ENCODE peak calls at places on chromosomes 1 and 21, in four cellular contexts. H, O, Z and E are unnamed samples.

GRCh38 chr1:113255038-113255727 is 135.1 kb upstream of the MAGI3 start:
- DNase-seq in H (no peak), O (peak), Z (no peak), E (no peak)

GRCh38 chr1:37448691-37449417 is 25.5 kb upstream of the ZC3H12A start:
- DNase-seq in H (no peak), O (no peak), Z (no peak), E (no peak)

GRCh38 chr1:170063109-170063826 is 11.2 kb downstream of the KIFAP3 start:
- DNase-seq in H (no peak), O (peak), Z (no peak), E (no peak)

GRCh38 chr1:97726386-97726785 is 194.4 kb downstream of the DPYD start:
- DNase-seq in H (no peak), O (no peak), Z (no peak), E (no peak)

GRCh38 chr1:42739753-42740700 is at the start of gene CLDN19:
- DNase-seq in H (peak), O (peak), Z (no peak), E (peak)

GRCh38 chr1:5371270-5371669 is 621.0 kb downstream of the NPHP4 start:
- DNase-seq in H (no peak), O (no peak), Z (no peak), E (no peak)

GRCh38 chr1:204493882-204494280 is 724 bp downstream of the PIK3C2B start:
- DNase-seq in H (peak), O (peak), Z (no peak), E (no peak)

GRCh38 chr1:204583909-204584632 is 67.9 kb downstream of the MDM4 start:
- DNase-seq in H (no peak), O (no peak), Z (no peak), E (no peak)

GRCh38 chr1:5644281-5645134 is 347.7 kb downstream of the NPHP4 start:
- DNase-seq in H (no peak), O (no peak), Z (no peak), E (no peak)

GRCh38 chr1:197171531-197171930 is 25.1 kb upstream of the ASPM start:
- DNase-seq in H (no peak), O (no peak), Z (no peak), E (no peak)

GRCh38 chr1:88608139-88608943 is 75.7 kb upstream of the PKN2 start:
- DNase-seq in H (peak), O (peak), Z (no peak), E (no peak)

GRCh38 chr1:224211262-224211962 is 28.4 kb downstream of the DEGS1 start:
- DNase-seq in H (no peak), O (peak), Z (no peak), E (no peak)

GRCh38 chr1:23581219-23581618 is 21.9 kb upstream of the ID3 start:
- DNase-seq in H (no peak), O (no peak), Z (no peak), E (no peak)

GRCh38 chr1:233673947-233674431 is 60.1 kb downstream of the KCNK1 start:
- DNase-seq in H (peak), O (no peak), Z (no peak), E (no peak)

GRCh38 chr1:177825276-177825903 is 144.5 kb downstream of the SEC16B start:
- DNase-seq in H (no peak), O (no peak), Z (no peak), E (no peak)

GRCh38 chr1:50438945-50439344 is 15.7 kb upstream of the DMRTA2 start:
- DNase-seq in H (no peak), O (no peak), Z (no peak), E (no peak)

GRCh38 chr1:72557446-72558049 is 275.2 kb upstream of the NEGR1 start:
- DNase-seq in H (no peak), O (no peak), Z (no peak), E (no peak)

GRCh38 chr1:27528701-27529637 is 39.0 kb upstream of the WASF2 start:
- DNase-seq in H (peak), O (no peak), Z (no peak), E (no peak)

GRCh38 chr1:20325407-20325737 is 34.7 kb downstream of the VWA5B1 start:
- DNase-seq in H (no peak), O (no peak), Z (no peak), E (no peak)

GRCh38 chr1:24535021-24535424 is 20.9 kb upstream of the NCMAP start:
- DNase-seq in H (no peak), O (no peak), Z (no peak), E (no peak)

GRCh38 chr21:42692688-42693087 is 39.3 kb downstream of the PDE9A start:
- DNase-seq in H (no peak), O (no peak), Z (no peak), E (no peak)

GRCh38 chr1:98766241-98766640 is 104.7 kb downstream of the SNX7 start:
- DNase-seq in H (no peak), O (no peak), Z (peak), E (no peak)

GRCh38 chr1:145846191-145846590 is 761 bp downstream of the NUDT17 start:
- DNase-seq in H (peak), O (peak), Z (no peak), E (peak)

GRCh38 chr1:181504294-181505115 is 21.2 kb downstream of the CACNA1E start:
- DNase-seq in H (peak), O (peak), Z (peak), E (peak)

GRCh38 chr1:67294836-67295622 is 12.6 kb upstream of the IL12RB2 start:
- DNase-seq in H (no peak), O (no peak), Z (no peak), E (no peak)

GRCh38 chr1:24704411-24705259 is 40.6 kb upstream of the CLIC4 start:
- DNase-seq in H (peak), O (no peak), Z (no peak), E (no peak)

GRCh38 chr1:18557621-18558465 is 72.8 kb upstream of the PAX7 start:
- DNase-seq in H (no peak), O (peak), Z (no peak), E (peak)

GRCh38 chr1:225434041-225434440 is 6.2 kb upstream of the LBR start:
- DNase-seq in H (no peak), O (no peak), Z (no peak), E (no peak)

GRCh38 chr1:31182352-31182751 is 57.3 kb downstream of the NKAIN1 start:
- DNase-seq in H (peak), O (peak), Z (no peak), E (no peak)

GRCh38 chr21:45095505-45095904 is 21.1 kb downstream of the ADARB1 start:
- DNase-seq in H (no peak), O (no peak), Z (no peak), E (no peak)

GRCh38 chr1:87077959-87078673 is 163.7 kb downstream of the HS2ST1 start:
- DNase-seq in H (no peak), O (no peak), Z (no peak), E (no peak)

DNA sequence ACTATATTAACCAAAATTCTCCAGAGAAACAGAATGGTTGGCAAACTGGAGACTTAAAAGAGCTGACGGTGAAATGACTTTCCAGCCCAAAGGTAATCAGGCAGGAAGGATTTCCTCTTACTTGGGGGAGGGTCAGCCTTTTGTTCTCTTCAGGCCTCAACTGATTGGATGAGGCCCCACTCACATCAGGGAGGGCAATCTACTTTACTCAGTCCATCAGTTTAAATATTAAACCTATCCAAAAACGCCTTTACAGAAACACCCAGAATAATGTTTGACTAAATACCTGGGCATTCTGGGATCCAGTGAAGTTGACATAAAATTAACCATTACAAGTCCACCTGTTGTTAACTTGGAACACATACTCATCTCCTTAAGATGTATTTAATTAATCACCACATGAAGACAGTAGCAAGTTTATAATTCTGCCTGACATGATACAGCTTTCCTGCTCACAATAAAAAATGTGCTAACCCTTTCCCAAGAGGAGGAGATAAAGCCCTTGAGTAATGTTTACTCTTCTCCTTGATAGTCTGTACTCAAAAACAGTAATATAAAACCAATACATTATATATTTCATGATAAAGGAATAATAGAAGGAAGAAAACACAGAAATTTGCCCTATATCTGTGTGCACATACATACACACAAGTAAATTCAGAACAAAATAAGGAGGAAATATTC is 107.3 kb upstream of the RUNX1 start:
- DNase-seq in H (no peak), O (no peak), Z (no peak), E (no peak)
- TF ChIP-seq CBX5 in H (no peak), O (no peak), Z (no peak), E (no peak)

DNA sequence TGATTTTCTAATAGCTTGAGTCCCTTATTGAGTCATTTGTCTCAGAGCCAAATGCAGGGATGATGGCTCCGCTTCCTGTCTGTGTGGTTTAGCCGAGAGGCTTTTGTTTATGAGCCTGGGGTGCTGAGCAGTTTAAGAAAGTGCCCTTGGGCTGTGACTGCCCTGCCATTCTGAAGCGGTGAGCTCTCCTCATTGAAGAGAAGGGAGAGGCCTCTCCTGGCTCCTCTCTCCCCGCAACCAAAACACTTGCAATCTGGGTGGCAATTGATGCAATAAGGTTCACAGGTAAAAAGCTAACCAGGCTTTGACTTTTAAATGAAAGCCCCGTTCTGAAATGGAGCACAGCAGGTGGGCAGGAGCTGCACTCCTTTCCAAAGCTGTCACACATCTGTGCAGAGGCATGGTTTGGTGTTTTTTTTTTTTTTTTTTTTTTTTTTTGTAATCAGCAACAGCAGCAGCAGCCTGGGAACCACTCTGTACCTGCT is 403.7 kb downstream of the SIPA1L2 start:
- DNase-seq in H (no peak), O (no peak), Z (no peak), E (peak)
- TF ChIP-seq GABPA in H (no peak), O (no peak), Z (no peak), E (no peak)

DNA sequence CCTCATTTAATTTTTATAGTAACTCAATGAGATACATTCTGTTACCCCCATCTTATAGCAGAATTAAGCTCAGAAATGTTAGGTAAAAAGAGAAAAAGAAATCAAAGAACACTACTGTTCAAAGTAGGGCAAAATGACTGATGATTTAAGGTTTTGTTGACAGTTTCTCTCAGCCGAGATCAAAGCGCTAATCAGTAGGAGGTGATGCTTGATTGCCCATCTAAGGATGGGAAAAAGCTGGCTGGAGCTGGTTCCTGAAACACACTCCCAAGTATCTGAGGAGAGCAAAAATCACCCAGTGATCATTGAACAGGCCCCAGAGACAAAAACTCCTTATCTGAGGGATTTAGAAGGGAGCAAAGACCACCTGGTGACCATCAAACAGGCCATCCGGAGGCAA is 64.5 kb upstream of the CSF1 start:
- DNase-seq in H (no peak), O (no peak), Z (no peak), E (no peak)
- TF ChIP-seq CBX5 in H (no peak), O (no peak), Z (no peak), E (no peak)

DNA sequence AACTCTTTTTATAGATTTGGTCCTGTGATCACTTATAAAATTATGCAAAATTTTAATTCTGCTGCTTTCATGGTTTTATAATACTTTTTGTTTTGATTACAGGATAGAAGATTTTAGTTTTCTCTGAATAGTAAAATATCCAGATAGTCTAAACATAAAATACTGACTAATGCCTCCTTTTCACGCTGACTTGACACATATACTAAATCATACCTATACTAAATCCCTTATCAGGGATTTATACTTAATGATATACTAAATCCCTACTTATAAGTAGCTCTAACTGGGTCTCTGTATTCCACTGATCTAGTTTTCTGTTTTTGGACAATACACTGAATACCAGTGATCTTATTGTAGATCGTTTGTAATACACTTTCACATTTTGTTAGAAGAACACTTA is 128.0 kb downstream of the USP25 start:
- DNase-seq in H (no peak), O (no peak), Z (no peak), E (no peak)
- TF ChIP-seq GABPA in H (no peak), O (no peak), Z (no peak), E (no peak)

DNA sequence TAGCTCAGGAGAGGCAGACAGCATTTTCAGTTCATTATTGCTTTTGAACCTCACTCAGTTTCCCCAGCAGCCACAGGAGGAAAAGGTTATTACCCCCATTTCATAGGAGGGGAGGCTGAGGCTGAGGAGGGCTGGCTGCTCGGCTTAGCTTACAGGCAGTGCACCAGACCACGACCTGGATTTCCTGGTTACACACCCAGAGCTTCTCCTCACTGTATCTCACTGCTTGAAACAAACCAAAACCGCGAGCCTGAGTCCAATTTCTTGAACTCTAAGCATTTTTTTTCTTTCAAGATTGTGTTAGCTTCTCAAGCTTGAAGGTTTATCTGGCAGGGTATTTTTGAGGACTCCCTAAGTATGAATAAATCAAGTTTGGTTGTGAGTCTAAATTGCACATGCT is 188.9 kb upstream of the EDN2 start:
- DNase-seq in H (no peak), O (no peak), Z (peak), E (no peak)
- TF ChIP-seq CBX5 in H (no peak), O (no peak), Z (no peak), E (no peak)

DNA sequence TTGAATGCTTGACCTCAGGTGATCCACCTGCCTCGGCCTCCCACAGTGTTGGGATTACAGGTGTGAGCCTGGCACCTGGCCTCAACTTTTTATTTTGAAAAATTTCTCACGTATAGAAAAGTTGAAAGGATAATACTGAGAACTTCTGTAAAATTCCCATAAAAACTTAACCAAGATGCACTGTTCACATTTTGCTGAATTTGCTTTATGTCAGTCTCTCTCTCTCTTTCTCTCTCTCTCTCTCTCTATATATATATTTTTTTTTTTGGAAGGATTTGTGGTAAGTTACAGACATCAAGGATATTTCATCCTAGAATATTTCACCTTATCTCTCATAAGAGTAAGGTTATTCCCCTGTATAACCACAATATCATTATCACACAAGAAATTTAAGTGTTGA is 5.9 kb downstream of the PEX14 start:
- DNase-seq in H (no peak), O (no peak), Z (no peak), E (no peak)
- TF ChIP-seq GABPA in H (no peak), O (no peak), Z (no peak), E (no peak)

GRCh38 chr1:119617751-119618691 is 30.0 kb downstream of the ZNF697 start:
- DNase-seq in H (no peak), O (peak), Z (no peak), E (peak)
- TF ChIP-seq CBX5 in H (no peak), O (no peak), Z (no peak), E (no peak)

GRCh38 chr1:91993256-91993655 is 36.5 kb upstream of the EPHX4 start:
- DNase-seq in H (no peak), O (no peak), Z (no peak), E (no peak)

GRCh38 chr1:91997607-91998195 is 32.1 kb upstream of the EPHX4 start:
- DNase-seq in H (no peak), O (peak), Z (peak), E (no peak)
- TF ChIP-seq GABPA in H (no peak), O (no peak), Z (no peak), E (no peak)

GRCh38 chr1:229217716-229218115 is 53.2 kb upstream of the RAB4A start:
- DNase-seq in H (no peak), O (peak), Z (no peak), E (no peak)
- TF ChIP-seq CBX5 in H (no peak), O (no peak), Z (no peak), E (no peak)

DNA sequence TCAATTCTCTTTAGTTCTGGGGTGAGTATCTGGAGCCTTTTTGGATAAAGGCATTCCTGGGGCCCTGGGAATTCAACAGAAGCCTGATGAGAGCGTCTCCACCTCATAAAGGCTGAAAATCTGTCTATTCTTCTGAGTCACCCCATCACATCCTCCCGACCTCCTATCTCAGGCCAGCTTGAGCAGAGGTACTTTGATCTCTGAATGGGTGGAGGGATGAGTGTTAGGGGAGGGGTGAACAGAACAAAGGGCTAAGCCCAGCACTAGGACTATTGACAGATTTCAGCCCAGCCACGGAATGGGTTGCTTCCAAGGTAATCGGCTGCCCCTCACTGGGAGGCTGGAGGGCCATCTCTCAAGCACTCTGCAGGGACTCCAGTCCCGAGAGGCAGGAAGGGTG is 2.5 kb upstream of the MYBPH start:
- DNase-seq in H (no peak), O (peak), Z (no peak), E (no peak)
- TF ChIP-seq GABPA in H (no peak), O (no peak), Z (no peak), E (no peak)